ENCODE peak calls at places on chromosomes 11 and 22, in eight cellular contexts. D is neural progenitor cell, A is HCT116, B is GM23338, X is GM23248, U is SK-N-SH, K is MM.1S, M is PC-3. J is an unnamed sample. For H3K27me3, the result is how much of the 10 kb centered on the place peaks cover.

GRCh38 chr11:12674936-12675696 is 895 bp downstream of the TEAD1 start:
- DNase-seq in U (peak), D (peak), M (no peak), K (peak), B (peak), A (no peak), X (peak), J (peak)

GRCh38 chr11:31340903-31341572 is 28.5 kb downstream of the DCDC1 start:
- DNase-seq in B (peak), K (no peak), U (peak), D (peak), M (peak), X (peak), A (peak), J (peak)

GRCh38 chr22:37746366-37747089 is 49.7 kb downstream of the TRIOBP start:
- DNase-seq in A (no peak), K (no peak), D (peak), M (no peak), B (no peak), U (peak), X (peak), J (no peak)

GRCh38 chr11:81270686-81271085 is 1463.0 kb downstream of the FAM181B start:
- DNase-seq in K (no peak), B (no peak), D (no peak), A (no peak), M (no peak), X (no peak), U (no peak), J (no peak)

GRCh38 chr11:117520201-117520600 is 192.5 kb downstream of the CEP164 start:
- DNase-seq in U (no peak), X (peak), A (no peak), B (no peak), D (no peak), M (peak), K (no peak), J (peak)

GRCh38 chr11:64546600-64546999 is 44.4 kb upstream of the SLC22A12 start:
- DNase-seq in D (no peak), B (no peak), K (no peak), A (no peak), U (no peak), M (no peak), X (no peak), J (no peak)

GRCh38 chr22:35148381-35148780 is 82.4 kb downstream of the ISX start:
- DNase-seq in D (no peak), U (no peak), B (no peak), X (no peak), A (no peak), K (no peak), M (no peak), J (no peak)

GRCh38 chr11:131691558-131692041 is 321.2 kb downstream of the NTM start:
- DNase-seq in K (peak), U (peak), B (peak), X (peak), D (peak), M (peak), A (no peak), J (peak)

GRCh38 chr11:10329935-10330334 is 25.1 kb downstream of the ADM start:
- DNase-seq in M (peak), U (no peak), B (no peak), D (no peak), A (no peak), X (peak), K (no peak), J (no peak)

GRCh38 chr22:22037229-22037628 is 54.6 kb upstream of the TOP3B start:
- DNase-seq in M (no peak), A (no peak), B (no peak), U (no peak), D (peak), K (peak), X (no peak), J (no peak)

GRCh38 chr11:82686211-82686610 is 47.5 kb downstream of the FAM181B start:
- DNase-seq in X (no peak), D (no peak), M (no peak), U (no peak), A (no peak), K (no peak), B (no peak), J (no peak)

GRCh38 chr11:43511959-43512358 is 153.2 kb downstream of the TTC17 start:
- DNase-seq in M (no peak), B (no peak), A (no peak), U (no peak), X (no peak), D (no peak), K (no peak), J (no peak)
- H3K27me3 ChIP-seq in M (under half), B (under half), A (under half), U (under half), X (under half), D (under half), K (under half), J (under half)

GRCh38 chr11:134120143-134120850 is 51.4 kb downstream of the JAM3 start:
- DNase-seq in B (no peak), X (peak), M (no peak), U (no peak), D (no peak), K (no peak), A (no peak), J (peak)

GRCh38 chr11:134125507-134125906 is 56.6 kb downstream of the JAM3 start:
- DNase-seq in K (no peak), M (no peak), B (no peak), A (no peak), U (no peak), X (no peak), D (no peak), J (no peak)

GRCh38 chr11:134120921-134121526 is 52.2 kb downstream of the JAM3 start:
- DNase-seq in M (no peak), K (no peak), U (peak), X (peak), A (no peak), D (no peak), B (no peak), J (no peak)

GRCh38 chr11:134126197-134126822 is 57.4 kb downstream of the JAM3 start:
- DNase-seq in D (no peak), U (peak), K (no peak), M (peak), B (peak), A (no peak), X (peak), J (peak)

DNA sequence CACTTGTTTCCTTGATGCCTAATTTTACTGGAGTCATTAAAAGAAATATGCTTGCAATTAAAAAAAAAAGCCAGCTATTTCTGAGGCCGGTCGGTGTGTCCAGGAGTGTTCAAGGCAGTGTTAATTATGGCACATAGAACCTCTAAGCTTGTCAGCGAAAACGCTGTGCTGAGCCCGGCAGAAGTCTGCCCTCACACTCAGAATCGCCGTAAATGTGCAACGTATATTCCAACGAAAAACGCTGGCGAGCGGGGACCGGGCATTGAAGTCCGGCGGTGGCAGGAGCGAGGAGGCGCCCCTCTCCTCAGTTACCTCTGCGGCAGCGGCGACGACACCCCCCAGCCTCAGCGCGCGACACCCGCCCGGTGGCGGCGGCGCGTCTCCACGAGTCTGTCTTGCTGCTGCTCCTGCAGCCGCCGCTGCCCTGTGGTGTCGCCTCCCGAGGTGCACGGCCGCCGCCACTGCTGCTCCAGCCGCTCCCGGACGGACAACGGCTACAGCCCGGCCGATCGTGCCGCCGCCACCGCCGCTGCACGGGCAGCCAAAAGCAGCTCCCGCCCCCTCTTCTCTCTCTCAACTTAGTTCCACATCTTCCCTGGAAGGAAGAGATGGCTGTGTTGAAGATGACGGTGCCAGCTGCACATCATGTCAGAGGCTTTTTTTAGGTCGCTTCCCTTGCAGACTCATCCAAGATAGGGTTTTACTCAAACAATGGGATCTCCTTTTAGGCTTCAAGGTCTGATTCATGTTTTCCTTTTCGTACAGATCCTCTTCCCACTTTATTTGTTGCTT is 56.0 kb downstream of the JAM3 start:
- DNase-seq in D (peak), K (peak), A (no peak), X (peak), U (peak), M (no peak), B (peak), J (peak)
- TF ChIP-seq EZH2phosphoT487 in D (no peak), K (no peak), A (no peak), X (no peak), U (no peak), M (peak), B (no peak), J (no peak)

GRCh38 chr11:87125257-87125656 is 87.5 kb downstream of the TMEM135 start:
- DNase-seq in U (no peak), K (no peak), B (no peak), D (no peak), M (no peak), X (peak), A (no peak), J (no peak)
- H3K4me2 ChIP-seq in U (no peak), K (no peak), B (no peak), D (no peak), M (no peak), X (no peak), A (no peak), J (no peak)

GRCh38 chr11:100816823-100817222 is 129.7 kb downstream of the ARHGAP42 start:
- DNase-seq in A (no peak), D (no peak), B (no peak), X (no peak), K (no peak), U (no peak), M (peak), J (no peak)
- H3K27me3 ChIP-seq in A (under half), D (under half), B (under half), X (under half), K (under half), U (under half), M (under half), J (under half)

DNA sequence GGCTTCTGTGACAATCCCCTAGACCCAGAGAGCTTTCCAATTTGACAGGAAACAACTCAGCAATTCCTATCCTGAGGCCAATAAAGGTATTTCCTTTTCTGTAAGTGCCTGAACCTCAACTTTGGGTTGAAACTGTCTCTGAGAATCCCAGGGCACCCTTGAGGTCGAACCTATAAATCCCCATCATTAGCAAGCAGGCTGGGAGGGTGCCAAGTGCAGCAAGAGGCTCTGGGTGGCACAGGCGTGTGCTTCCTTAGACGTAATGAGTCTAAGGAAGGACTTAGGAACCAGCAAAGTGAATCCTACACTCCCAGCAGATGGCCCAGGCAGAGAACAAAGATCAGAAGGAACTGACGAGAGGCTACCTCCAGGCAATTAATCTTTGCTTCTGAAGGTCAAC is 234.2 kb upstream of the NARS2 start:
- DNase-seq in U (no peak), A (no peak), D (no peak), B (no peak), K (peak), X (no peak), M (peak), J (no peak)
- TF ChIP-seq EZH2phosphoT487 in U (no peak), A (no peak), D (no peak), B (no peak), K (no peak), X (no peak), M (no peak), J (no peak)

GRCh38 chr11:96234866-96235441 is 108.0 kb downstream of the MAML2 start:
- DNase-seq in D (no peak), X (peak), K (no peak), B (no peak), M (peak), A (no peak), U (no peak), J (no peak)
- H3K4me2 ChIP-seq in D (no peak), X (no peak), K (no peak), B (no peak), M (peak), A (no peak), U (no peak), J (peak)